ENCODE peak calls at places on chromosomes 3 and 15, in eight cellular contexts. One of them, this sample, is unnamed.

GRCh38 chr3:61035573-61035972 is 215.7 kb downstream of the FHIT start:
- DNase-seq in iris pigment epithelial cell: no peak
- DNase-seq in adipocyte: no peak
- DNase-seq in iPS-NIHi11: no peak
- DNase-seq in activated naive CD8-positive, alpha-beta T cell treated with anti-CD3 and anti-CD28 coated beads, Interleukin-2, amount 10 ng/mL, durations not matched to agents 7 days and 5 days: no peak
- DNase-seq in kidney tubule cell: no peak
- DNase-seq in GM10248: no peak
- DNase-seq in EL: no peak
- DNase-seq in this sample: no peak

GRCh38 chr3:86960551-86960950 is 30.4 kb downstream of the VGLL3 start:
- DNase-seq in iris pigment epithelial cell: no peak
- DNase-seq in adipocyte: no peak
- DNase-seq in iPS-NIHi11: no peak
- DNase-seq in activated naive CD8-positive, alpha-beta T cell treated with anti-CD3 and anti-CD28 coated beads, Interleukin-2, amount 10 ng/mL, durations not matched to agents 7 days and 5 days: no peak
- DNase-seq in kidney tubule cell: no peak
- DNase-seq in GM10248: no peak
- DNase-seq in EL: peak; percentile 49
- DNase-seq in this sample: no peak

GRCh38 chr3:105781871-105782270 is 86.9 kb downstream of the CBLB start:
- DNase-seq in iris pigment epithelial cell: peak; percentile 40
- DNase-seq in adipocyte: no peak
- DNase-seq in iPS-NIHi11: no peak
- DNase-seq in activated naive CD8-positive, alpha-beta T cell treated with anti-CD3 and anti-CD28 coated beads, Interleukin-2, amount 10 ng/mL, durations not matched to agents 7 days and 5 days: no peak
- DNase-seq in kidney tubule cell: no peak
- DNase-seq in GM10248: no peak
- DNase-seq in EL: no peak
- DNase-seq in this sample: no peak

GRCh38 chr15:33860749-33861148 is 107.5 kb upstream of the CHRM5 start:
- DNase-seq in iris pigment epithelial cell: peak; percentile 77
- DNase-seq in adipocyte: peak; percentile 39
- DNase-seq in iPS-NIHi11: no peak
- DNase-seq in activated naive CD8-positive, alpha-beta T cell treated with anti-CD3 and anti-CD28 coated beads, Interleukin-2, amount 10 ng/mL, durations not matched to agents 7 days and 5 days: no peak
- DNase-seq in kidney tubule cell: peak; percentile 50
- DNase-seq in GM10248: no peak
- DNase-seq in EL: peak; percentile 78
- DNase-seq in this sample: peak; percentile 66

GRCh38 chr3:110343376-110343775 is 728.2 kb upstream of the NECTIN3 start:
- DNase-seq in iris pigment epithelial cell: peak; percentile 49
- DNase-seq in adipocyte: peak; percentile 23
- DNase-seq in iPS-NIHi11: no peak
- DNase-seq in activated naive CD8-positive, alpha-beta T cell treated with anti-CD3 and anti-CD28 coated beads, Interleukin-2, amount 10 ng/mL, durations not matched to agents 7 days and 5 days: no peak
- DNase-seq in kidney tubule cell: peak; percentile 93
- DNase-seq in GM10248: no peak
- DNase-seq in EL: peak; percentile 55
- DNase-seq in this sample: peak; percentile 19

GRCh38 chr3:167602041-167602440 is 51.7 kb downstream of the WDR49 start:
- DNase-seq in iris pigment epithelial cell: no peak
- DNase-seq in adipocyte: no peak
- DNase-seq in iPS-NIHi11: no peak
- DNase-seq in activated naive CD8-positive, alpha-beta T cell treated with anti-CD3 and anti-CD28 coated beads, Interleukin-2, amount 10 ng/mL, durations not matched to agents 7 days and 5 days: no peak
- DNase-seq in kidney tubule cell: no peak
- DNase-seq in GM10248: no peak
- DNase-seq in EL: no peak
- DNase-seq in this sample: no peak

GRCh38 chr3:101216710-101217457 is 103.5 kb downstream of the IMPG2 start:
- DNase-seq in iris pigment epithelial cell: peak; percentile 75
- DNase-seq in adipocyte: peak; percentile 15
- DNase-seq in iPS-NIHi11: no peak
- DNase-seq in activated naive CD8-positive, alpha-beta T cell treated with anti-CD3 and anti-CD28 coated beads, Interleukin-2, amount 10 ng/mL, durations not matched to agents 7 days and 5 days: no peak
- DNase-seq in kidney tubule cell: no peak
- DNase-seq in GM10248: no peak
- DNase-seq in EL: no peak
- DNase-seq in this sample: no peak

GRCh38 chr3:153291052-153291689 is 129.1 kb downstream of the RAP2B start:
- DNase-seq in iris pigment epithelial cell: peak; percentile 30
- DNase-seq in adipocyte: peak; percentile 33
- DNase-seq in iPS-NIHi11: peak; percentile 41
- DNase-seq in activated naive CD8-positive, alpha-beta T cell treated with anti-CD3 and anti-CD28 coated beads, Interleukin-2, amount 10 ng/mL, durations not matched to agents 7 days and 5 days: no peak
- DNase-seq in kidney tubule cell: peak; percentile 18
- DNase-seq in GM10248: peak; percentile 24
- DNase-seq in EL: peak; percentile 31
- DNase-seq in this sample: no peak

GRCh38 chr3:1535361-1535760 is 442.5 kb downstream of the CNTN6 start:
- DNase-seq in iris pigment epithelial cell: no peak
- DNase-seq in adipocyte: no peak
- DNase-seq in iPS-NIHi11: no peak
- DNase-seq in activated naive CD8-positive, alpha-beta T cell treated with anti-CD3 and anti-CD28 coated beads, Interleukin-2, amount 10 ng/mL, durations not matched to agents 7 days and 5 days: no peak
- DNase-seq in kidney tubule cell: no peak
- DNase-seq in GM10248: no peak
- DNase-seq in EL: no peak
- DNase-seq in this sample: no peak

GRCh38 chr15:31326729-31327673 is at the start of gene KLF13:
- DNase-seq in iris pigment epithelial cell: peak; percentile 69
- DNase-seq in adipocyte: peak; percentile 83
- DNase-seq in iPS-NIHi11: peak; percentile 44
- DNase-seq in activated naive CD8-positive, alpha-beta T cell treated with anti-CD3 and anti-CD28 coated beads, Interleukin-2, amount 10 ng/mL, durations not matched to agents 7 days and 5 days: no peak
- DNase-seq in kidney tubule cell: no peak
- DNase-seq in GM10248: no peak
- DNase-seq in EL: no peak
- DNase-seq in this sample: no peak

GRCh38 chr3:127814325-127814781 is 8.0 kb downstream of the MGLL start:
- DNase-seq in iris pigment epithelial cell: no peak
- DNase-seq in adipocyte: peak; percentile 51
- DNase-seq in iPS-NIHi11: no peak
- DNase-seq in activated naive CD8-positive, alpha-beta T cell treated with anti-CD3 and anti-CD28 coated beads, Interleukin-2, amount 10 ng/mL, durations not matched to agents 7 days and 5 days: no peak
- DNase-seq in kidney tubule cell: no peak
- DNase-seq in GM10248: no peak
- DNase-seq in EL: no peak
- DNase-seq in this sample: no peak

GRCh38 chr3:194540268-194540937 is 53.6 kb upstream of the ATP13A3 start:
- DNase-seq in iris pigment epithelial cell: no peak
- DNase-seq in adipocyte: no peak
- DNase-seq in iPS-NIHi11: no peak
- DNase-seq in activated naive CD8-positive, alpha-beta T cell treated with anti-CD3 and anti-CD28 coated beads, Interleukin-2, amount 10 ng/mL, durations not matched to agents 7 days and 5 days: peak; percentile 38
- DNase-seq in kidney tubule cell: no peak
- DNase-seq in GM10248: no peak
- DNase-seq in EL: no peak
- DNase-seq in this sample: no peak

GRCh38 chr3:5053021-5053831 is 68.9 kb upstream of the ARL8B start:
- DNase-seq in iris pigment epithelial cell: peak; percentile 78
- DNase-seq in adipocyte: peak; percentile 64
- DNase-seq in iPS-NIHi11: no peak
- DNase-seq in activated naive CD8-positive, alpha-beta T cell treated with anti-CD3 and anti-CD28 coated beads, Interleukin-2, amount 10 ng/mL, durations not matched to agents 7 days and 5 days: no peak
- DNase-seq in kidney tubule cell: peak; percentile 15
- DNase-seq in GM10248: peak; percentile 26
- DNase-seq in EL: peak; percentile 58
- DNase-seq in this sample: no peak

GRCh38 chr3:165837801-165838200 is 578 bp upstream of the BCHE start:
- DNase-seq in iris pigment epithelial cell: no peak
- DNase-seq in adipocyte: no peak
- DNase-seq in iPS-NIHi11: no peak
- DNase-seq in activated naive CD8-positive, alpha-beta T cell treated with anti-CD3 and anti-CD28 coated beads, Interleukin-2, amount 10 ng/mL, durations not matched to agents 7 days and 5 days: no peak
- DNase-seq in kidney tubule cell: no peak
- DNase-seq in GM10248: no peak
- DNase-seq in EL: no peak
- DNase-seq in this sample: no peak

GRCh38 chr15:42919308-42919707 is 1.3 kb downstream of the TTBK2 start:
- DNase-seq in iris pigment epithelial cell: no peak
- DNase-seq in adipocyte: peak; percentile 35
- DNase-seq in iPS-NIHi11: no peak
- DNase-seq in activated naive CD8-positive, alpha-beta T cell treated with anti-CD3 and anti-CD28 coated beads, Interleukin-2, amount 10 ng/mL, durations not matched to agents 7 days and 5 days: no peak
- DNase-seq in kidney tubule cell: no peak
- DNase-seq in GM10248: no peak
- DNase-seq in EL: no peak
- DNase-seq in this sample: no peak

GRCh38 chr15:31374489-31374888 is 47.9 kb downstream of the KLF13 start:
- DNase-seq in iris pigment epithelial cell: no peak
- DNase-seq in adipocyte: no peak
- DNase-seq in iPS-NIHi11: no peak
- DNase-seq in activated naive CD8-positive, alpha-beta T cell treated with anti-CD3 and anti-CD28 coated beads, Interleukin-2, amount 10 ng/mL, durations not matched to agents 7 days and 5 days: no peak
- DNase-seq in kidney tubule cell: no peak
- DNase-seq in GM10248: no peak
- DNase-seq in EL: no peak
- DNase-seq in this sample: no peak

GRCh38 chr3:55512586-55513343 is 25.7 kb upstream of the WNT5A start:
- DNase-seq in iris pigment epithelial cell: no peak
- DNase-seq in adipocyte: no peak
- DNase-seq in iPS-NIHi11: no peak
- DNase-seq in activated naive CD8-positive, alpha-beta T cell treated with anti-CD3 and anti-CD28 coated beads, Interleukin-2, amount 10 ng/mL, durations not matched to agents 7 days and 5 days: no peak
- DNase-seq in kidney tubule cell: no peak
- DNase-seq in GM10248: no peak
- DNase-seq in EL: no peak
- DNase-seq in this sample: no peak

GRCh38 chr3:66261318-66261717 is 40.5 kb downstream of the SLC25A26 start:
- DNase-seq in iris pigment epithelial cell: peak; percentile 57
- DNase-seq in adipocyte: peak; percentile 28
- DNase-seq in iPS-NIHi11: no peak
- DNase-seq in activated naive CD8-positive, alpha-beta T cell treated with anti-CD3 and anti-CD28 coated beads, Interleukin-2, amount 10 ng/mL, durations not matched to agents 7 days and 5 days: no peak
- DNase-seq in kidney tubule cell: peak; percentile 71
- DNase-seq in GM10248: no peak
- DNase-seq in EL: peak; percentile 52
- DNase-seq in this sample: peak; percentile 7

GRCh38 chr3:11080492-11080891 is 73.8 kb upstream of the HRH1 start:
- DNase-seq in iris pigment epithelial cell: no peak
- DNase-seq in adipocyte: peak; percentile 18
- DNase-seq in iPS-NIHi11: no peak
- DNase-seq in activated naive CD8-positive, alpha-beta T cell treated with anti-CD3 and anti-CD28 coated beads, Interleukin-2, amount 10 ng/mL, durations not matched to agents 7 days and 5 days: no peak
- DNase-seq in kidney tubule cell: no peak
- DNase-seq in GM10248: no peak
- DNase-seq in EL: peak; percentile 46
- DNase-seq in this sample: peak; percentile 18

GRCh38 chr3:65811050-65811766 is 227.5 kb downstream of the MAGI1 start:
- DNase-seq in iris pigment epithelial cell: peak; percentile 58
- DNase-seq in adipocyte: no peak
- DNase-seq in iPS-NIHi11: no peak
- DNase-seq in activated naive CD8-positive, alpha-beta T cell treated with anti-CD3 and anti-CD28 coated beads, Interleukin-2, amount 10 ng/mL, durations not matched to agents 7 days and 5 days: no peak
- DNase-seq in kidney tubule cell: no peak
- DNase-seq in GM10248: no peak
- DNase-seq in EL: no peak
- DNase-seq in this sample: peak; percentile 35

GRCh38 chr15:88902846-88903245 is 7.5 kb upstream of the HAPLN3 start:
- DNase-seq in iris pigment epithelial cell: no peak
- DNase-seq in adipocyte: no peak
- DNase-seq in iPS-NIHi11: no peak
- DNase-seq in activated naive CD8-positive, alpha-beta T cell treated with anti-CD3 and anti-CD28 coated beads, Interleukin-2, amount 10 ng/mL, durations not matched to agents 7 days and 5 days: no peak
- DNase-seq in kidney tubule cell: no peak
- DNase-seq in GM10248: no peak
- DNase-seq in EL: no peak
- DNase-seq in this sample: no peak

GRCh38 chr3:78204977-78205376 is 1165.1 kb downstream of the ROBO2 start:
- DNase-seq in iris pigment epithelial cell: peak; percentile 84
- DNase-seq in adipocyte: peak; percentile 83
- DNase-seq in iPS-NIHi11: no peak
- DNase-seq in activated naive CD8-positive, alpha-beta T cell treated with anti-CD3 and anti-CD28 coated beads, Interleukin-2, amount 10 ng/mL, durations not matched to agents 7 days and 5 days: no peak
- DNase-seq in kidney tubule cell: peak; percentile 65
- DNase-seq in GM10248: no peak
- DNase-seq in EL: peak; percentile 82
- DNase-seq in this sample: no peak

GRCh38 chr3:111667170-111667569 is 72.0 kb upstream of the ZBED2 start:
- DNase-seq in iris pigment epithelial cell: no peak
- DNase-seq in adipocyte: no peak
- DNase-seq in iPS-NIHi11: no peak
- DNase-seq in activated naive CD8-positive, alpha-beta T cell treated with anti-CD3 and anti-CD28 coated beads, Interleukin-2, amount 10 ng/mL, durations not matched to agents 7 days and 5 days: no peak
- DNase-seq in kidney tubule cell: no peak
- DNase-seq in GM10248: no peak
- DNase-seq in EL: no peak
- DNase-seq in this sample: no peak

This sample was measured in Daoy.